ENCODE peak calls at places on chromosomes 13 and 19, in nine cellular contexts. Z is thoracic aorta, J is ovary, V is astrocyte, E is OCI-LY7, I is fibroblast of lung, M is cardiac muscle cell, N is WERI-Rb-1, C is mucosa of descending colon. K is an unnamed sample.
A peak's percentile ranks its signal among the peaks of the same experiment; 100 is the strongest.

GRCh38 chr13:105464249-105464648 is 1071.2 kb downstream of the EFNB2 start:
- DNase-seq in Z (no peak), J (no peak), V (peak; percentile 56), E (no peak), I (peak; percentile 68), M (no peak), N (no peak), C (no peak), K (no peak)

GRCh38 chr13:54787754-54788153 is 1759.1 kb downstream of the OLFM4 start:
- DNase-seq in Z (no peak), J (no peak), V (no peak), E (no peak), I (no peak), M (no peak), N (no peak), C (no peak), K (no peak)

GRCh38 chr19:40249781-40250180 is 23.3 kb upstream of the CCNP start:
- DNase-seq in Z (no peak), J (no peak), V (no peak), E (no peak), I (no peak), M (no peak), N (no peak), C (no peak), K (no peak)

GRCh38 chr13:102227696-102228095 is 174.2 kb downstream of the FGF14 start:
- DNase-seq in Z (no peak), J (no peak), V (no peak), E (no peak), I (no peak), M (no peak), N (peak; percentile 30), C (no peak), K (no peak)

GRCh38 chr13:77810891-77811290 is 107.7 kb downstream of the EDNRB start:
- DNase-seq in Z (no peak), J (no peak), V (no peak), E (no peak), I (no peak), M (no peak), N (no peak), C (no peak), K (no peak)

GRCh38 chr13:52428295-52428694 is 22.1 kb downstream of the VPS36 start:
- DNase-seq in Z (no peak), J (no peak), V (peak; percentile 80), E (no peak), I (peak; percentile 85), M (no peak), N (no peak), C (no peak), K (no peak)

GRCh38 chr13:59409651-59410200 is 754.0 kb downstream of the DIAPH3 start:
- DNase-seq in Z (no peak), J (no peak), V (peak; percentile 20), E (no peak), I (peak; percentile 21), M (no peak), N (no peak), C (no peak), K (no peak)

GRCh38 chr13:46134961-46135522 is 30.2 kb upstream of the CPB2 start:
- DNase-seq in Z (no peak), J (no peak), V (peak; percentile 18), E (no peak), I (peak; percentile 23), M (peak; percentile 72), N (no peak), C (no peak), K (no peak)

GRCh38 chr19:7383284-7383683 is 34.5 kb downstream of the ARHGEF18 start:
- DNase-seq in Z (no peak), J (no peak), V (no peak), E (no peak), I (no peak), M (no peak), N (peak; percentile 75), C (no peak), K (no peak)

GRCh38 chr19:7386308-7386707 is 37.6 kb downstream of the ARHGEF18 start:
- DNase-seq in Z (no peak), J (no peak), V (no peak), E (no peak), I (no peak), M (no peak), N (peak; percentile 51), C (no peak), K (no peak)

GRCh38 chr19:7381073-7381390 is 32.3 kb downstream of the ARHGEF18 start:
- DNase-seq in Z (no peak), J (no peak), V (no peak), E (no peak), I (no peak), M (no peak), N (no peak), C (no peak), K (no peak)

GRCh38 chr19:7385062-7385461 is 36.3 kb downstream of the ARHGEF18 start:
- DNase-seq in Z (no peak), J (no peak), V (no peak), E (no peak), I (no peak), M (no peak), N (no peak), C (no peak), K (no peak)

DNA sequence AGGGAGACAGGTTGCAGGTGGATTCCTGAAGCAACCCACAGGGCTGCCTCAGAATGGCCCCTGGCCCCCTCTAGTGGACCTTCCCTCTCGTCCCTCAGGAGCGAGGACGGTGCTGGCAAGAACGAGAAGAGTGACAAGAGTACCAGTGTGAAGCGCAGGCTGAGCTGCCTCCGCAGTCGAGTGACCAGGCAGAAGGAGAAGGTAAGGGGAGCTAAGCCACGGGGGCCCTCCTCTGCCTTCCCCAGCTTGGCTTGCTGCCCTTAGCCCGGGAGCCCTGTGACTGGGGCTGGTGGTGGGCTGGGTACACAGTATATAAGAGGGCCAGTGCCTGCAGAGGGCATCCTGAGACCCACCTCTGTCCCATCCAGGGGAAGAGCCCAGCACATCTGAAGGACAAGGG is 34.0 kb downstream of the ARHGEF18 start:
- DNase-seq in Z (no peak), J (no peak), V (no peak), E (no peak), I (no peak), M (no peak), N (peak; percentile 17), C (peak; percentile 21), K (no peak)
- TF ChIP-seq CTCF in Z (no peak), J (no peak), V (no peak), E (no peak), I (no peak), M (no peak), N (peak; percentile 49), C (no peak), K (no peak)

DNA sequence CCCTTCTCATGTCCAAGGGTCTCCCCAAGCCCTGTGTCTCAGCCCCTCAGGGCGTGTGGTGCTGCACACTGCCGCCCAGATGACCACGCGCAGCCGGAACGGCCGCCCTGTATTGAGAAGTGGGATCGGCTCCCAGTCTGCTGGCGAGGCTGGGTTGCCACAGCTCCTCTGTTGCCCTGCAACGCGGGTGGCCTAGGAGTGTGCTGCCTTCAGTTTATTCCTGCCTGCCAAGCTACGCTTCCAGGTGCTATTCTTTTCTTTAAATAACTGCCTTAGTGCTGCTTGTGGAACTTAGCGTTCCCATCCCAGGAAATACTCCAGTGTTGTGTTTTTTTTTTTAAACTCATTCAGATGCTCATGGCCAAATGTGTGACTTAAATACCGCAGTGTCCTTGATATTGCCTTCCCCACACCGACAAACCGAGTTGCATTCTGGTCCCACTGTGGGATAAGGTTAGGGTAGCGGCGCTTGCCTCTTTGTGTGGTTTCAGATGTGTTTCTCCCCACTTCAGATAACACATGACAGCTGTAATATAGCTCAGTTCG is 16.6 kb downstream of the ACTN4 start:
- DNase-seq in Z (no peak), J (no peak), V (no peak), E (no peak), I (no peak), M (no peak), N (no peak), C (peak; percentile 52), K (no peak)
- H3K4me3 ChIP-seq in Z (peak overlapping the region; percentile 56), J (peak overlapping the region; percentile 11), V (no peak overlapping the region), E (no peak overlapping the region), I (no peak overlapping the region), M (no peak overlapping the region), N (no peak overlapping the region), C (no peak overlapping the region), K (no peak overlapping the region)

GRCh38 chr19:34273121-34273845 is 18.9 kb downstream of the GARRE1 start:
- DNase-seq in Z (no peak), J (no peak), V (no peak), E (peak; percentile 37), I (no peak), M (no peak), N (no peak), C (no peak), K (no peak)

GRCh38 chr19:34269081-34269480 is 14.7 kb downstream of the GARRE1 start:
- DNase-seq in Z (no peak), J (no peak), V (no peak), E (no peak), I (no peak), M (no peak), N (no peak), C (no peak), K (no peak)

GRCh38 chr19:34269489-34269888 is 15.1 kb downstream of the GARRE1 start:
- DNase-seq in Z (no peak), J (no peak), V (no peak), E (peak; percentile 50), I (no peak), M (no peak), N (no peak), C (no peak), K (no peak)

GRCh38 chr19:34274284-34274826 is 20.0 kb downstream of the GARRE1 start:
- DNase-seq in Z (no peak), J (no peak), V (peak; percentile 64), E (no peak), I (peak; percentile 71), M (no peak), N (no peak), C (no peak), K (no peak)

DNA sequence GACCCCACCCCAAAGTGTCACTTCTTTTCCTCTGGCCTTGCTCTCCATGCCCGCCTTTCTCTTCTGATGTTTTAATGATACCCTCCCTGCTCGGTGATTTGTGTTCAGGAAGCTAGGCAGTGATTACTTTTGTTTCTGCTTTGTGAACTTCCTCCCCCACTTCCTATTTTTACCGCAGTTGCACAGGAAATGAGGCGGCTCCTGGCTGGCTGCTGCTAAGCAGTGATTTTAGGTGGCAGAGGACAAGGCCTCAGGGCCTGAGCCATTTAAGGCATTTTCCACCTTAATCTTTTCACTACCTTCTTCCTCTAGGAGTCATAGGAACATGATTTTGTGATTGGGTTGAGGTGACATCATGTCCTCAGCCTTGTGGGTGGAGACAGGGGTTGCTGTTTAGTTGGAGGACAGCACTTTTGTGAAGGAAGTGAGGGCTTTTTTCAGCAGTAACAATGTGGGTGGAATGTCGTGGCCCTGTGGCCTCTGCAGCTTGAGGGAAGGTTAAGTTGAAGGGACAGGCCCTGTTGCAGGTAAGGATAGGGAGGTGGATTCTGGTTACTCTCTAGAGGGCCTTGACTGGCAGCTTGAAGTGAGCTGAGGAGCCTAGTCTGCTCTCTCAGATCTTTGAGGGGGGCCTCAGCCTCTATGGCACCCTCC is 15.7 kb downstream of the GARRE1 start:
- DNase-seq in Z (peak; percentile 16), J (no peak), V (peak; percentile 77), E (peak; percentile 89), I (peak; percentile 83), M (no peak), N (no peak), C (peak; percentile 48), K (peak; percentile 35)
- H3K36me3 ChIP-seq in Z (no peaks in the 10 kb centered on the region), J (no peaks in the 10 kb centered on the region), V (peaks cover 3% of the 10 kb centered on the region), E (no peaks in the 10 kb centered on the region), I (no peaks in the 10 kb centered on the region), M (no peaks in the 10 kb centered on the region), N (no peaks in the 10 kb centered on the region), C (no peaks in the 10 kb centered on the region), K (peaks cover 3% of the 10 kb centered on the region)

GRCh38 chr13:24734951-24735350 is 29.0 kb upstream of the RNF17 start:
- DNase-seq in Z (no peak), J (no peak), V (no peak), E (no peak), I (no peak), M (no peak), N (no peak), C (no peak), K (no peak)

GRCh38 chr13:24741016-24741662 is 22.8 kb upstream of the RNF17 start:
- DNase-seq in Z (no peak), J (no peak), V (no peak), E (peak; percentile 14), I (no peak), M (no peak), N (peak; percentile 69), C (no peak), K (no peak)

GRCh38 chr13:24740014-24740890 is 23.7 kb upstream of the RNF17 start:
- DNase-seq in Z (no peak), J (no peak), V (no peak), E (no peak), I (no peak), M (no peak), N (no peak), C (no peak), K (no peak)

GRCh38 chr13:24738366-24738847 is 25.6 kb upstream of the RNF17 start:
- DNase-seq in Z (no peak), J (no peak), V (no peak), E (no peak), I (no peak), M (no peak), N (no peak), C (no peak), K (no peak)

GRCh38 chr13:24737042-24737441 is 26.9 kb upstream of the RNF17 start:
- DNase-seq in Z (no peak), J (no peak), V (no peak), E (no peak), I (no peak), M (no peak), N (no peak), C (no peak), K (no peak)
- TF ChIP-seq CTCF in Z (no peak), J (no peak), V (no peak), E (no peak), I (no peak), M (no peak), N (peak; percentile 46), C (no peak), K (no peak)

K was measured in BJ.